ENCODE peak calls at places on chromosome 15, in seven cellular contexts. One of them, this sample, is unnamed.

GRCh38 chr15:73389539-73389938 is 20.8 kb upstream of the HCN4 start:
- DNase-seq in cardiac fibroblast: no peak
- DNase-seq in fibroblast of the conjunctiva: no peak
- DNase-seq in ELR: no peak
- DNase-seq in LoVo: no peak
- DNase-seq in H54: no peak
- DNase-seq in mammary epithelial cell: no peak
- DNase-seq in this sample: no peak

GRCh38 chr15:73697033-73697467 is 12.9 kb downstream of the CD276 start:
- DNase-seq in fibroblast of the conjunctiva: peak
- DNase-seq in LoVo: no peak
- DNase-seq in mammary epithelial cell: peak
- DNase-seq in ELR: peak
- DNase-seq in H54: peak
- DNase-seq in cardiac fibroblast: peak
- DNase-seq in this sample: peak

GRCh38 chr15:65837301-65838283 is 31.7 kb upstream of the RAB11A start:
- DNase-seq in cardiac fibroblast: no peak
- DNase-seq in ELR: no peak
- DNase-seq in LoVo: no peak
- DNase-seq in mammary epithelial cell: no peak
- DNase-seq in H54: no peak
- DNase-seq in fibroblast of the conjunctiva: no peak
- DNase-seq in this sample: no peak

GRCh38 chr15:73324496-73325170 is 44.1 kb downstream of the HCN4 start:
- DNase-seq in LoVo: no peak
- DNase-seq in fibroblast of the conjunctiva: no peak
- DNase-seq in H54: no peak
- DNase-seq in cardiac fibroblast: no peak
- DNase-seq in ELR: no peak
- DNase-seq in mammary epithelial cell: no peak
- DNase-seq in this sample: peak

GRCh38 chr15:70585707-70586034 is 177.7 kb downstream of the UACA start:
- DNase-seq in cardiac fibroblast: no peak
- DNase-seq in LoVo: no peak
- DNase-seq in H54: no peak
- DNase-seq in ELR: no peak
- DNase-seq in fibroblast of the conjunctiva: no peak
- DNase-seq in mammary epithelial cell: no peak
- DNase-seq in this sample: no peak

GRCh38 chr15:71455107-71455506 is 339.8 kb downstream of the THSD4 start:
- DNase-seq in mammary epithelial cell: no peak
- DNase-seq in cardiac fibroblast: no peak
- DNase-seq in H54: no peak
- DNase-seq in fibroblast of the conjunctiva: no peak
- DNase-seq in ELR: no peak
- DNase-seq in LoVo: no peak
- DNase-seq in this sample: no peak

GRCh38 chr15:43215961-43216360 is 4.9 kb downstream of the EPB42 start:
- DNase-seq in LoVo: no peak
- DNase-seq in mammary epithelial cell: peak
- DNase-seq in H54: peak
- DNase-seq in fibroblast of the conjunctiva: no peak
- DNase-seq in cardiac fibroblast: no peak
- DNase-seq in ELR: peak
- DNase-seq in this sample: no peak

GRCh38 chr15:89016549-89017041 is 71.7 kb upstream of the ABHD2 start:
- DNase-seq in ELR: no peak
- DNase-seq in mammary epithelial cell: peak
- DNase-seq in H54: no peak
- DNase-seq in LoVo: no peak
- DNase-seq in fibroblast of the conjunctiva: no peak
- DNase-seq in cardiac fibroblast: peak
- DNase-seq in this sample: no peak

GRCh38 chr15:75809986-75810750 is 33.1 kb upstream of the UBE2Q2 start:
- DNase-seq in mammary epithelial cell: peak
- DNase-seq in cardiac fibroblast: peak
- DNase-seq in LoVo: peak
- DNase-seq in ELR: peak
- DNase-seq in H54: no peak
- DNase-seq in fibroblast of the conjunctiva: no peak
- DNase-seq in this sample: no peak

GRCh38 chr15:39270976-39271375 is 309.9 kb upstream of the THBS1 start:
- DNase-seq in H54: peak
- DNase-seq in mammary epithelial cell: peak
- DNase-seq in ELR: peak
- DNase-seq in LoVo: no peak
- DNase-seq in fibroblast of the conjunctiva: no peak
- DNase-seq in cardiac fibroblast: peak
- DNase-seq in this sample: no peak

GRCh38 chr15:38127306-38127731 is 125.3 kb upstream of the SPRED1 start:
- DNase-seq in H54: no peak
- DNase-seq in fibroblast of the conjunctiva: no peak
- DNase-seq in mammary epithelial cell: peak
- DNase-seq in ELR: peak
- DNase-seq in cardiac fibroblast: no peak
- DNase-seq in LoVo: peak
- DNase-seq in this sample: no peak

GRCh38 chr15:41891946-41892345 is 1.9 kb downstream of the SPTBN5 start:
- DNase-seq in ELR: no peak
- DNase-seq in H54: no peak
- DNase-seq in cardiac fibroblast: no peak
- DNase-seq in fibroblast of the conjunctiva: no peak
- DNase-seq in LoVo: no peak
- DNase-seq in mammary epithelial cell: no peak
- DNase-seq in this sample: no peak

GRCh38 chr15:88702983-88703382 is 64.2 kb downstream of the ISG20 start:
- DNase-seq in fibroblast of the conjunctiva: no peak
- DNase-seq in ELR: no peak
- DNase-seq in H54: no peak
- DNase-seq in LoVo: no peak
- DNase-seq in cardiac fibroblast: peak
- DNase-seq in mammary epithelial cell: no peak
- DNase-seq in this sample: no peak

GRCh38 chr15:69524296-69524695 is 71.7 kb downstream of the RPLP1 start:
- DNase-seq in ELR: no peak
- DNase-seq in mammary epithelial cell: no peak
- DNase-seq in fibroblast of the conjunctiva: no peak
- DNase-seq in LoVo: no peak
- DNase-seq in H54: no peak
- DNase-seq in cardiac fibroblast: no peak
- DNase-seq in this sample: no peak

GRCh38 chr15:39854161-39854560 is 65.9 kb downstream of the GPR176 start:
- DNase-seq in LoVo: no peak
- DNase-seq in cardiac fibroblast: peak
- DNase-seq in mammary epithelial cell: no peak
- DNase-seq in H54: no peak
- DNase-seq in ELR: peak
- DNase-seq in fibroblast of the conjunctiva: no peak
- DNase-seq in this sample: no peak

GRCh38 chr15:65323071-65323511 is 18.6 kb downstream of the RNU5B-1 start:
- DNase-seq in H54: no peak
- DNase-seq in cardiac fibroblast: peak
- DNase-seq in LoVo: no peak
- DNase-seq in fibroblast of the conjunctiva: no peak
- DNase-seq in mammary epithelial cell: no peak
- DNase-seq in ELR: no peak
- DNase-seq in this sample: peak

GRCh38 chr15:78524230-78524629 is 16.0 kb upstream of the PSMA4 start:
- DNase-seq in fibroblast of the conjunctiva: no peak
- DNase-seq in cardiac fibroblast: no peak
- DNase-seq in mammary epithelial cell: no peak
- DNase-seq in LoVo: no peak
- DNase-seq in ELR: no peak
- DNase-seq in H54: no peak
- DNase-seq in this sample: no peak

GRCh38 chr15:83318861-83319415 is 34.5 kb upstream of the BNC1 start:
- DNase-seq in fibroblast of the conjunctiva: no peak
- DNase-seq in cardiac fibroblast: peak
- DNase-seq in H54: no peak
- DNase-seq in ELR: no peak
- DNase-seq in mammary epithelial cell: no peak
- DNase-seq in LoVo: no peak
- DNase-seq in this sample: no peak

GRCh38 chr15:101024111-101024695 is 105.0 kb downstream of the LRRK1 start:
- DNase-seq in H54: no peak
- DNase-seq in cardiac fibroblast: peak
- DNase-seq in mammary epithelial cell: no peak
- DNase-seq in fibroblast of the conjunctiva: no peak
- DNase-seq in LoVo: no peak
- DNase-seq in ELR: peak
- DNase-seq in this sample: no peak

GRCh38 chr15:64166104-64166890 is 3.5 kb upstream of the PPIB start:
- DNase-seq in mammary epithelial cell: no peak
- DNase-seq in cardiac fibroblast: no peak
- DNase-seq in fibroblast of the conjunctiva: no peak
- DNase-seq in ELR: no peak
- DNase-seq in H54: no peak
- DNase-seq in LoVo: no peak
- DNase-seq in this sample: no peak

GRCh38 chr15:55546718-55547117 is 38.7 kb upstream of the DNAAF4 start:
- DNase-seq in mammary epithelial cell: no peak
- DNase-seq in LoVo: peak
- DNase-seq in H54: no peak
- DNase-seq in fibroblast of the conjunctiva: no peak
- DNase-seq in cardiac fibroblast: peak
- DNase-seq in ELR: peak
- DNase-seq in this sample: no peak

GRCh38 chr15:78859971-78860733 is 12.5 kb upstream of the MORF4L1 start:
- DNase-seq in ELR: peak
- DNase-seq in mammary epithelial cell: peak
- DNase-seq in H54: peak
- DNase-seq in LoVo: peak
- DNase-seq in cardiac fibroblast: peak
- DNase-seq in fibroblast of the conjunctiva: peak
- DNase-seq in this sample: peak

GRCh38 chr15:36911322-36911944 is 188.9 kb downstream of the MEIS2 start:
- DNase-seq in mammary epithelial cell: peak
- DNase-seq in H54: peak
- DNase-seq in cardiac fibroblast: peak
- DNase-seq in ELR: peak
- DNase-seq in fibroblast of the conjunctiva: no peak
- DNase-seq in LoVo: no peak
- DNase-seq in this sample: no peak

GRCh38 chr15:58185439-58185838 is 47.3 kb downstream of the AQP9 start:
- DNase-seq in ELR: no peak
- DNase-seq in H54: no peak
- DNase-seq in fibroblast of the conjunctiva: peak
- DNase-seq in mammary epithelial cell: peak
- DNase-seq in LoVo: no peak
- DNase-seq in cardiac fibroblast: peak
- DNase-seq in this sample: no peak

GRCh38 chr15:36878745-36879262 is 221.5 kb downstream of the MEIS2 start:
- DNase-seq in fibroblast of the conjunctiva: no peak
- DNase-seq in H54: no peak
- DNase-seq in mammary epithelial cell: no peak
- DNase-seq in cardiac fibroblast: no peak
- DNase-seq in LoVo: no peak
- DNase-seq in ELR: no peak
- DNase-seq in this sample: no peak

GRCh38 chr15:64112904-64113303 is 17.1 kb downstream of the SNX1 start:
- DNase-seq in H54: no peak
- DNase-seq in ELR: peak
- DNase-seq in cardiac fibroblast: peak
- DNase-seq in fibroblast of the conjunctiva: peak
- DNase-seq in mammary epithelial cell: no peak
- DNase-seq in LoVo: no peak
- DNase-seq in this sample: no peak

GRCh38 chr15:100879461-100880138 is at the start of gene ALDH1A3:
- DNase-seq in cardiac fibroblast: peak
- DNase-seq in LoVo: peak
- DNase-seq in mammary epithelial cell: peak
- DNase-seq in ELR: peak
- DNase-seq in H54: peak
- DNase-seq in fibroblast of the conjunctiva: no peak
- DNase-seq in this sample: peak

GRCh38 chr15:86044981-86045380 is 34.7 kb upstream of the AGBL1 start:
- DNase-seq in cardiac fibroblast: no peak
- DNase-seq in fibroblast of the conjunctiva: no peak
- DNase-seq in LoVo: no peak
- DNase-seq in H54: no peak
- DNase-seq in ELR: no peak
- DNase-seq in mammary epithelial cell: no peak
- DNase-seq in this sample: no peak

GRCh38 chr15:64464271-64465005 is 4.1 kb downstream of the ZNF609 start:
- DNase-seq in LoVo: no peak
- DNase-seq in H54: no peak
- DNase-seq in cardiac fibroblast: peak
- DNase-seq in ELR: no peak
- DNase-seq in fibroblast of the conjunctiva: no peak
- DNase-seq in mammary epithelial cell: no peak
- DNase-seq in this sample: no peak

GRCh38 chr15:43093026-43093425 is 12.8 kb downstream of the UBR1 start:
- DNase-seq in LoVo: no peak
- DNase-seq in fibroblast of the conjunctiva: no peak
- DNase-seq in H54: no peak
- DNase-seq in cardiac fibroblast: peak
- DNase-seq in ELR: no peak
- DNase-seq in mammary epithelial cell: no peak
- DNase-seq in this sample: no peak

GRCh38 chr15:60003243-60004018 is 680 bp upstream of the FOXB1 start:
- DNase-seq in mammary epithelial cell: no peak
- DNase-seq in ELR: no peak
- DNase-seq in H54: no peak
- DNase-seq in fibroblast of the conjunctiva: no peak
- DNase-seq in LoVo: no peak
- DNase-seq in cardiac fibroblast: no peak
- DNase-seq in this sample: no peak

GRCh38 chr15:63945838-63946298 is 100.4 kb downstream of the DAPK2 start:
- DNase-seq in mammary epithelial cell: peak
- DNase-seq in fibroblast of the conjunctiva: no peak
- DNase-seq in ELR: no peak
- DNase-seq in cardiac fibroblast: no peak
- DNase-seq in LoVo: peak
- DNase-seq in H54: no peak
- DNase-seq in this sample: no peak

GRCh38 chr15:39573844-39574243 is 7.0 kb upstream of the THBS1 start:
- DNase-seq in fibroblast of the conjunctiva: no peak
- DNase-seq in LoVo: no peak
- DNase-seq in cardiac fibroblast: peak
- DNase-seq in H54: no peak
- DNase-seq in mammary epithelial cell: no peak
- DNase-seq in ELR: no peak
- DNase-seq in this sample: no peak

GRCh38 chr15:63398456-63398855 is 16.8 kb upstream of the CA12 start:
- DNase-seq in LoVo: no peak
- DNase-seq in fibroblast of the conjunctiva: no peak
- DNase-seq in ELR: no peak
- DNase-seq in cardiac fibroblast: no peak
- DNase-seq in mammary epithelial cell: no peak
- DNase-seq in H54: no peak
- DNase-seq in this sample: no peak